ENCODE peak calls at places on chromosomes 12 and 14, in eight cellular contexts. One of them, this sample, is unnamed.

GRCh38 chr12:77163068-77163810 is 97.9 kb upstream of the E2F7 start:
- DNase-seq in lower leg skin: no peak
- DNase-seq in HEK293T: no peak
- DNase-seq in pons: no peak
- DNase-seq in activated gamma-delta T cell treated with anti-CD3 and anti-CD28 coated beads, Interleukin-2, amount 50 U/mL, for 16 hours: no peak
- DNase-seq in activated T-helper 1 cell treated with anti-CD3 and anti-CD28 coated beads, Interleukin-12 subunit alpha, Interleukin-12 subunit beta, Interleukin-2, Interleukin-4 antibody, amounts not matched to agents 30 ng/mL and 10 ng/mL and 1 ng/mL, durations not matched to agents 14 hours and 24 hours and 36 hours: no peak
- DNase-seq in aorta: no peak
- DNase-seq in activated CD4-positive, alpha-beta T cell treated with anti-CD3 and anti-CD28 coated beads for 4 hours: no peak
- DNase-seq in this sample: no peak

GRCh38 chr12:62308201-62308600 is 48.0 kb downstream of the USP15 start:
- DNase-seq in lower leg skin: no peak
- DNase-seq in HEK293T: no peak
- DNase-seq in pons: no peak
- DNase-seq in activated gamma-delta T cell treated with anti-CD3 and anti-CD28 coated beads, Interleukin-2, amount 50 U/mL, for 16 hours: no peak
- DNase-seq in activated T-helper 1 cell treated with anti-CD3 and anti-CD28 coated beads, Interleukin-12 subunit alpha, Interleukin-12 subunit beta, Interleukin-2, Interleukin-4 antibody, amounts not matched to agents 30 ng/mL and 10 ng/mL and 1 ng/mL, durations not matched to agents 14 hours and 24 hours and 36 hours: no peak
- DNase-seq in aorta: no peak
- DNase-seq in activated CD4-positive, alpha-beta T cell treated with anti-CD3 and anti-CD28 coated beads for 4 hours: no peak
- DNase-seq in this sample: no peak

GRCh38 chr14:88775532-88775931 is 17.2 kb downstream of the EML5 start:
- DNase-seq in lower leg skin: no peak
- DNase-seq in HEK293T: no peak
- DNase-seq in pons: no peak
- DNase-seq in activated gamma-delta T cell treated with anti-CD3 and anti-CD28 coated beads, Interleukin-2, amount 50 U/mL, for 16 hours: no peak
- DNase-seq in activated T-helper 1 cell treated with anti-CD3 and anti-CD28 coated beads, Interleukin-12 subunit alpha, Interleukin-12 subunit beta, Interleukin-2, Interleukin-4 antibody, amounts not matched to agents 30 ng/mL and 10 ng/mL and 1 ng/mL, durations not matched to agents 14 hours and 24 hours and 36 hours: no peak
- DNase-seq in aorta: no peak
- DNase-seq in activated CD4-positive, alpha-beta T cell treated with anti-CD3 and anti-CD28 coated beads for 4 hours: no peak
- DNase-seq in this sample: no peak

GRCh38 chr12:48682927-48683326 is 889 bp upstream of the KANSL2 start:
- DNase-seq in lower leg skin: no peak
- DNase-seq in HEK293T: no peak
- DNase-seq in pons: no peak
- DNase-seq in activated gamma-delta T cell treated with anti-CD3 and anti-CD28 coated beads, Interleukin-2, amount 50 U/mL, for 16 hours: no peak
- DNase-seq in activated T-helper 1 cell treated with anti-CD3 and anti-CD28 coated beads, Interleukin-12 subunit alpha, Interleukin-12 subunit beta, Interleukin-2, Interleukin-4 antibody, amounts not matched to agents 30 ng/mL and 10 ng/mL and 1 ng/mL, durations not matched to agents 14 hours and 24 hours and 36 hours: no peak
- DNase-seq in aorta: no peak
- DNase-seq in activated CD4-positive, alpha-beta T cell treated with anti-CD3 and anti-CD28 coated beads for 4 hours: no peak
- DNase-seq in this sample: no peak

GRCh38 chr12:117850048-117850447 is 118.7 kb downstream of the KSR2 start:
- DNase-seq in lower leg skin: no peak
- DNase-seq in HEK293T: peak; percentile 73
- DNase-seq in pons: peak; percentile 30
- DNase-seq in activated gamma-delta T cell treated with anti-CD3 and anti-CD28 coated beads, Interleukin-2, amount 50 U/mL, for 16 hours: no peak
- DNase-seq in activated T-helper 1 cell treated with anti-CD3 and anti-CD28 coated beads, Interleukin-12 subunit alpha, Interleukin-12 subunit beta, Interleukin-2, Interleukin-4 antibody, amounts not matched to agents 30 ng/mL and 10 ng/mL and 1 ng/mL, durations not matched to agents 14 hours and 24 hours and 36 hours: no peak
- DNase-seq in aorta: no peak
- DNase-seq in activated CD4-positive, alpha-beta T cell treated with anti-CD3 and anti-CD28 coated beads for 4 hours: no peak
- DNase-seq in this sample: no peak

GRCh38 chr14:92559486-92559885 is 45.9 kb downstream of the RIN3 start:
- DNase-seq in lower leg skin: no peak
- DNase-seq in HEK293T: no peak
- DNase-seq in pons: no peak
- DNase-seq in activated gamma-delta T cell treated with anti-CD3 and anti-CD28 coated beads, Interleukin-2, amount 50 U/mL, for 16 hours: no peak
- DNase-seq in activated T-helper 1 cell treated with anti-CD3 and anti-CD28 coated beads, Interleukin-12 subunit alpha, Interleukin-12 subunit beta, Interleukin-2, Interleukin-4 antibody, amounts not matched to agents 30 ng/mL and 10 ng/mL and 1 ng/mL, durations not matched to agents 14 hours and 24 hours and 36 hours: no peak
- DNase-seq in aorta: no peak
- DNase-seq in activated CD4-positive, alpha-beta T cell treated with anti-CD3 and anti-CD28 coated beads for 4 hours: no peak
- DNase-seq in this sample: no peak

GRCh38 chr14:96108911-96109310 is 69.7 kb downstream of the C14orf132 start:
- DNase-seq in lower leg skin: peak; percentile 68
- DNase-seq in HEK293T: no peak
- DNase-seq in pons: no peak
- DNase-seq in activated gamma-delta T cell treated with anti-CD3 and anti-CD28 coated beads, Interleukin-2, amount 50 U/mL, for 16 hours: no peak
- DNase-seq in activated T-helper 1 cell treated with anti-CD3 and anti-CD28 coated beads, Interleukin-12 subunit alpha, Interleukin-12 subunit beta, Interleukin-2, Interleukin-4 antibody, amounts not matched to agents 30 ng/mL and 10 ng/mL and 1 ng/mL, durations not matched to agents 14 hours and 24 hours and 36 hours: no peak
- DNase-seq in aorta: no peak
- DNase-seq in activated CD4-positive, alpha-beta T cell treated with anti-CD3 and anti-CD28 coated beads for 4 hours: no peak
- DNase-seq in this sample: no peak

GRCh38 chr14:92880351-92880750 is 42.6 kb upstream of the CHGA start:
- DNase-seq in lower leg skin: no peak
- DNase-seq in HEK293T: no peak
- DNase-seq in pons: no peak
- DNase-seq in activated gamma-delta T cell treated with anti-CD3 and anti-CD28 coated beads, Interleukin-2, amount 50 U/mL, for 16 hours: no peak
- DNase-seq in activated T-helper 1 cell treated with anti-CD3 and anti-CD28 coated beads, Interleukin-12 subunit alpha, Interleukin-12 subunit beta, Interleukin-2, Interleukin-4 antibody, amounts not matched to agents 30 ng/mL and 10 ng/mL and 1 ng/mL, durations not matched to agents 14 hours and 24 hours and 36 hours: no peak
- DNase-seq in aorta: no peak
- DNase-seq in activated CD4-positive, alpha-beta T cell treated with anti-CD3 and anti-CD28 coated beads for 4 hours: no peak
- DNase-seq in this sample: no peak

GRCh38 chr12:117497407-117497806 is 136.0 kb upstream of the NOS1 start:
- DNase-seq in lower leg skin: no peak
- DNase-seq in HEK293T: no peak
- DNase-seq in pons: no peak
- DNase-seq in activated gamma-delta T cell treated with anti-CD3 and anti-CD28 coated beads, Interleukin-2, amount 50 U/mL, for 16 hours: no peak
- DNase-seq in activated T-helper 1 cell treated with anti-CD3 and anti-CD28 coated beads, Interleukin-12 subunit alpha, Interleukin-12 subunit beta, Interleukin-2, Interleukin-4 antibody, amounts not matched to agents 30 ng/mL and 10 ng/mL and 1 ng/mL, durations not matched to agents 14 hours and 24 hours and 36 hours: no peak
- DNase-seq in aorta: no peak
- DNase-seq in activated CD4-positive, alpha-beta T cell treated with anti-CD3 and anti-CD28 coated beads for 4 hours: no peak
- DNase-seq in this sample: no peak

GRCh38 chr14:80973918-80974317 is 18.5 kb downstream of the TSHR start:
- DNase-seq in lower leg skin: no peak
- DNase-seq in HEK293T: no peak
- DNase-seq in pons: no peak
- DNase-seq in activated gamma-delta T cell treated with anti-CD3 and anti-CD28 coated beads, Interleukin-2, amount 50 U/mL, for 16 hours: no peak
- DNase-seq in activated T-helper 1 cell treated with anti-CD3 and anti-CD28 coated beads, Interleukin-12 subunit alpha, Interleukin-12 subunit beta, Interleukin-2, Interleukin-4 antibody, amounts not matched to agents 30 ng/mL and 10 ng/mL and 1 ng/mL, durations not matched to agents 14 hours and 24 hours and 36 hours: no peak
- DNase-seq in aorta: no peak
- DNase-seq in activated CD4-positive, alpha-beta T cell treated with anti-CD3 and anti-CD28 coated beads for 4 hours: no peak
- DNase-seq in this sample: no peak

GRCh38 chr12:68667896-68668295 is 18.9 kb upstream of the NUP107 start:
- DNase-seq in lower leg skin: no peak
- DNase-seq in HEK293T: no peak
- DNase-seq in pons: no peak
- DNase-seq in activated gamma-delta T cell treated with anti-CD3 and anti-CD28 coated beads, Interleukin-2, amount 50 U/mL, for 16 hours: no peak
- DNase-seq in activated T-helper 1 cell treated with anti-CD3 and anti-CD28 coated beads, Interleukin-12 subunit alpha, Interleukin-12 subunit beta, Interleukin-2, Interleukin-4 antibody, amounts not matched to agents 30 ng/mL and 10 ng/mL and 1 ng/mL, durations not matched to agents 14 hours and 24 hours and 36 hours: no peak
- DNase-seq in aorta: no peak
- DNase-seq in activated CD4-positive, alpha-beta T cell treated with anti-CD3 and anti-CD28 coated beads for 4 hours: no peak
- DNase-seq in this sample: no peak

GRCh38 chr12:100166232-100166631 is 23.6 kb upstream of the BLTP3B start:
- DNase-seq in lower leg skin: no peak
- DNase-seq in HEK293T: no peak
- DNase-seq in pons: no peak
- DNase-seq in activated gamma-delta T cell treated with anti-CD3 and anti-CD28 coated beads, Interleukin-2, amount 50 U/mL, for 16 hours: no peak
- DNase-seq in activated T-helper 1 cell treated with anti-CD3 and anti-CD28 coated beads, Interleukin-12 subunit alpha, Interleukin-12 subunit beta, Interleukin-2, Interleukin-4 antibody, amounts not matched to agents 30 ng/mL and 10 ng/mL and 1 ng/mL, durations not matched to agents 14 hours and 24 hours and 36 hours: no peak
- DNase-seq in aorta: no peak
- DNase-seq in activated CD4-positive, alpha-beta T cell treated with anti-CD3 and anti-CD28 coated beads for 4 hours: no peak
- DNase-seq in this sample: no peak

GRCh38 chr12:118033902-118034301 is 17.4 kb downstream of the RFC5 start:
- DNase-seq in lower leg skin: no peak
- DNase-seq in HEK293T: no peak
- DNase-seq in pons: no peak
- DNase-seq in activated gamma-delta T cell treated with anti-CD3 and anti-CD28 coated beads, Interleukin-2, amount 50 U/mL, for 16 hours: no peak
- DNase-seq in activated T-helper 1 cell treated with anti-CD3 and anti-CD28 coated beads, Interleukin-12 subunit alpha, Interleukin-12 subunit beta, Interleukin-2, Interleukin-4 antibody, amounts not matched to agents 30 ng/mL and 10 ng/mL and 1 ng/mL, durations not matched to agents 14 hours and 24 hours and 36 hours: no peak
- DNase-seq in aorta: no peak
- DNase-seq in activated CD4-positive, alpha-beta T cell treated with anti-CD3 and anti-CD28 coated beads for 4 hours: no peak
- DNase-seq in this sample: no peak

GRCh38 chr12:47184813-47185212 is 105.1 kb upstream of the AMIGO2 start:
- DNase-seq in lower leg skin: no peak
- DNase-seq in HEK293T: no peak
- DNase-seq in pons: no peak
- DNase-seq in activated gamma-delta T cell treated with anti-CD3 and anti-CD28 coated beads, Interleukin-2, amount 50 U/mL, for 16 hours: no peak
- DNase-seq in activated T-helper 1 cell treated with anti-CD3 and anti-CD28 coated beads, Interleukin-12 subunit alpha, Interleukin-12 subunit beta, Interleukin-2, Interleukin-4 antibody, amounts not matched to agents 30 ng/mL and 10 ng/mL and 1 ng/mL, durations not matched to agents 14 hours and 24 hours and 36 hours: no peak
- DNase-seq in aorta: no peak
- DNase-seq in activated CD4-positive, alpha-beta T cell treated with anti-CD3 and anti-CD28 coated beads for 4 hours: no peak
- DNase-seq in this sample: no peak

GRCh38 chr12:661720-662486 is 1.3 kb downstream of the NINJ2 start:
- DNase-seq in lower leg skin: peak; percentile 84
- DNase-seq in HEK293T: no peak
- DNase-seq in pons: peak; percentile 79
- DNase-seq in activated gamma-delta T cell treated with anti-CD3 and anti-CD28 coated beads, Interleukin-2, amount 50 U/mL, for 16 hours: no peak
- DNase-seq in activated T-helper 1 cell treated with anti-CD3 and anti-CD28 coated beads, Interleukin-12 subunit alpha, Interleukin-12 subunit beta, Interleukin-2, Interleukin-4 antibody, amounts not matched to agents 30 ng/mL and 10 ng/mL and 1 ng/mL, durations not matched to agents 14 hours and 24 hours and 36 hours: no peak
- DNase-seq in aorta: no peak
- DNase-seq in activated CD4-positive, alpha-beta T cell treated with anti-CD3 and anti-CD28 coated beads for 4 hours: no peak
- DNase-seq in this sample: no peak

This sample was measured in activated naive CD4-positive, alpha-beta T cell treated with anti-CD3 and anti-CD28 coated beads, Interleukin-2, amount 50 U/mL, for 16 hours.